ENCODE peak calls at places on chromosomes 7 and 10, in ten cellular contexts. H is left ventricle myocardium inferior; F is GM23248; E is right cardiac atrium; Y is stomach; I is right atrium auricular region; W is adipocyte; G is CD8-positive, alpha-beta T cell; V is tibial nerve; P is IMR-90. R is an unnamed sample. For H3K4me1, the result is how much of the 10 kb centered on the place peaks cover.

GRCh38 chr10:102824695-102825094 is 12.5 kb downstream of the CYP17A1 start:
- DNase-seq in W (no peak), V (no peak), Y (no peak), I (no peak), F (no peak), E (no peak), G (no peak), H (no peak), P (no peak), R (no peak)

GRCh38 chr10:7484456-7485266 is 73.8 kb upstream of the SFMBT2 start:
- DNase-seq in W (no peak), I (no peak), V (no peak), P (no peak), F (no peak), H (no peak), E (no peak), G (peak), Y (no peak), R (peak)

GRCh38 chr10:80545258-80545881 is 7.7 kb downstream of the SH2D4B start:
- DNase-seq in P (no peak), Y (no peak), H (no peak), G (no peak), E (no peak), W (no peak), V (no peak), I (peak), F (no peak), R (no peak)

GRCh38 chr7:2821161-2821841 is 22.8 kb downstream of the GNA12 start:
- DNase-seq in G (no peak), I (no peak), P (peak), F (peak), H (no peak), E (peak), V (no peak), W (peak), Y (no peak), R (no peak)

GRCh38 chr7:79132844-79133451 is 320.5 kb downstream of the MAGI2 start:
- DNase-seq in Y (no peak), H (no peak), F (no peak), I (no peak), G (no peak), V (no peak), W (no peak), P (peak), E (no peak), R (no peak)

GRCh38 chr7:106858618-106859532 is 6.2 kb upstream of the PIK3CG start:
- DNase-seq in Y (peak), H (peak), G (no peak), W (no peak), I (no peak), P (no peak), V (no peak), F (no peak), E (peak), R (no peak)

GRCh38 chr7:105743351-105743812 is 133.0 kb downstream of the ATXN7L1 start:
- DNase-seq in I (no peak), F (no peak), G (no peak), Y (no peak), H (no peak), V (no peak), P (peak), W (no peak), E (no peak), R (no peak)

GRCh38 chr7:149790146-149790548 is 16.8 kb upstream of the ZNF467 start:
- DNase-seq in Y (peak), V (no peak), W (peak), E (peak), G (no peak), F (peak), P (no peak), I (no peak), H (peak), R (peak)

GRCh38 chr10:86264481-86265231 is 101.9 kb downstream of the GRID1 start:
- DNase-seq in Y (peak), P (no peak), G (no peak), H (no peak), I (no peak), W (no peak), V (no peak), E (no peak), F (no peak), R (no peak)

GRCh38 chr7:157016352-157017041 is 6.0 kb upstream of the MNX1 start:
- DNase-seq in V (no peak), Y (no peak), H (no peak), P (no peak), F (no peak), E (no peak), W (no peak), I (no peak), G (no peak), R (no peak)

GRCh38 chr7:6725003-6725402 is 18.3 kb upstream of the ZNF12 start:
- DNase-seq in E (no peak), P (no peak), W (no peak), I (peak), G (no peak), V (no peak), F (no peak), Y (no peak), H (no peak), R (no peak)

GRCh38 chr7:104906032-104906431 is 108.0 kb upstream of the KMT2E start:
- DNase-seq in E (no peak), P (no peak), I (no peak), V (no peak), W (no peak), F (no peak), Y (no peak), G (no peak), H (no peak), R (no peak)

GRCh38 chr10:8242295-8242872 is 187.9 kb downstream of the GATA3 start:
- DNase-seq in H (no peak), G (no peak), W (no peak), Y (no peak), F (no peak), I (no peak), E (no peak), P (no peak), V (no peak), R (no peak)

GRCh38 chr10:97235353-97235752 is 49.6 kb upstream of the SLIT1 start:
- DNase-seq in G (no peak), E (no peak), V (no peak), P (no peak), H (no peak), I (no peak), Y (no peak), F (no peak), W (no peak), R (no peak)

GRCh38 chr7:134414109-134414508 is 44.8 kb downstream of the AKR1B1 start:
- DNase-seq in G (no peak), Y (no peak), E (no peak), H (no peak), F (no peak), W (no peak), I (no peak), P (no peak), V (no peak), R (no peak)

GRCh38 chr7:139061416-139061815 is 25.6 kb upstream of the ZC3HAV1L start:
- DNase-seq in V (no peak), E (no peak), W (peak), Y (no peak), F (no peak), G (no peak), H (no peak), P (peak), I (no peak), R (no peak)

GRCh38 chr10:127227663-127228062 is 31.3 kb upstream of the INSYN2A start:
- DNase-seq in G (no peak), P (no peak), H (no peak), E (no peak), W (no peak), F (no peak), I (no peak), Y (no peak), V (no peak), R (no peak)

GRCh38 chr7:90766814-90767564 is 170.9 kb downstream of the CDK14 start:
- DNase-seq in W (peak), Y (peak), E (peak), G (no peak), I (no peak), V (no peak), P (peak), F (peak), H (peak), R (no peak)

GRCh38 chr10:118472961-118473675 is 122.3 kb downstream of the PRLHR start:
- DNase-seq in H (no peak), F (no peak), G (no peak), E (no peak), I (no peak), P (no peak), W (no peak), Y (no peak), V (no peak), R (no peak)

GRCh38 chr10:124732931-124733536 is 11.1 kb downstream of the FAM53B start:
- DNase-seq in H (peak), I (peak), E (peak), G (no peak), F (no peak), P (peak), W (no peak), Y (no peak), V (no peak), R (no peak)

GRCh38 chr7:522938-523289 is 3.3 kb upstream of the PDGFA start:
- DNase-seq in V (no peak), G (no peak), I (no peak), E (no peak), F (no peak), H (no peak), P (no peak), Y (no peak), W (no peak), R (no peak)

GRCh38 chr10:94002156-94002555 is 8.4 kb downstream of the PLCE1 start:
- DNase-seq in W (no peak), Y (no peak), G (no peak), P (no peak), E (peak), F (no peak), I (no peak), V (no peak), H (peak), R (no peak)

GRCh38 chr10:94005050-94005449 is 11.3 kb downstream of the PLCE1 start:
- DNase-seq in Y (no peak), F (peak), P (peak), W (no peak), V (no peak), G (no peak), E (no peak), I (no peak), H (no peak), R (no peak)

GRCh38 chr10:94006591-94007550 is 13.1 kb downstream of the PLCE1 start:
- DNase-seq in I (no peak), V (no peak), F (peak), Y (peak), H (no peak), W (peak), G (no peak), P (peak), E (no peak), R (no peak)

GRCh38 chr10:94000638-94001420 is 7.1 kb downstream of the PLCE1 start:
- DNase-seq in V (no peak), W (no peak), P (no peak), I (no peak), E (no peak), Y (no peak), F (no peak), H (no peak), G (no peak), R (no peak)

GRCh38 chr10:94003496-94003895 is 9.8 kb downstream of the PLCE1 start:
- DNase-seq in Y (no peak), I (no peak), E (no peak), H (no peak), W (no peak), F (no peak), G (no peak), V (no peak), P (no peak), R (no peak)
- H3K4me1 ChIP-seq in Y (under half), I (under half), E (under half), H (half or more), W (half or more), F (half or more), G (under half), V (half or more), P (under half), R (under half)

DNA sequence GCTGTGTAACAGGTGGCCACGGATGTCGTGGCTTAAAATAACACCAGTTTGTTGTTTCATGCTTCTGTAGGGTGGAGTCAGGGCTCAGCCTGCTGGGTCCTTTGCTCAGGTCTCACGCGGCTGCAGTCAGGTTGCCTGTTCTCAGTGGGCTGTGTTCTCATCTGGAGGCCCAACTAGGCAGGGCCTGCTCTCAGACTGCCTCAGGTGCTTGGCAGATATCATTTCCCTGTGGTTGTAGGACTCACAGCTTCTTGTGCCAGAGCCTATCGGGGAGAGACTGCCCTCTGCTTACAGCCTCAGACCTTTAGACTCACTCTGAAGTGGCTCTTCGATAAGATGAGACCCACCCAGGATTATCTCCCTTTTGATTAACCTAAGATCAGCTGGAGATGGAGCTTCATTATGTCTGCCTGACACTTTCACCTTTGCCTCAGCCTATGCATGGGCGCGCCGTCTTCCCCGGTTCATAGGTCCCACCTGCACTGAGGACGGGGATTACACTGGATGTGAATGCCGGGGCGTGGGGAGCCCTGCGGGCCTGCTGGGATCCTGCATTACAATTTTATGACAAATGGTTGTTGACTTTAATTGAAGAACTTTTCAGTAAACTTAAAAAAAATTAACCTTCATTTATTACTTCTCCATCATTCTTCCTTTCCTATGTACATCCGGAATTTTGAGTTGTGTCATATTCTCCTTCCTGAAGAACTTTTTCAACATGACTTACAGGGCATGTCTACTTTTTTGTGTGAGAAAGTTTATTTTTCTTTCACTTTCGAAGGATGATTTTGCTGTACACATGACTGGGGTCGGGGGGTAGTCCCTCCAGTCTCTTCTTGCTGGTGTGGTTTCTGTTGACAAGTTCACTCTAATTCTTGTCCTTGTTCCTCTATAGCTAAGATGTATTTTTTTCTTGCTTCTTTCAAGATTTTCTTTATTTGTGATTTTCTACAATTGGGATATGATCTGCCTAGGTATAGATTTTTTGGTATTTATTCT is 55.5 kb downstream of the INPP5A start:
- DNase-seq in I (no peak), G (no peak), W (peak), E (no peak), H (no peak), V (no peak), Y (no peak), F (no peak), P (no peak), R (no peak)
- H3K4me3 ChIP-seq in I (no peak), G (no peak), W (no peak), E (no peak), H (no peak), V (no peak), Y (no peak), F (no peak), P (no peak), R (peak)

GRCh38 chr10:65234261-65234660 is 1691.6 kb upstream of the LRRTM3 start:
- DNase-seq in V (no peak), W (no peak), F (no peak), Y (no peak), E (no peak), I (no peak), P (no peak), H (no peak), G (no peak), R (no peak)
- H3K4me1 ChIP-seq in V (under half), W (under half), F (under half), Y (under half), E (under half), I (under half), P (under half), H (under half), G (under half), R (under half)

DNA sequence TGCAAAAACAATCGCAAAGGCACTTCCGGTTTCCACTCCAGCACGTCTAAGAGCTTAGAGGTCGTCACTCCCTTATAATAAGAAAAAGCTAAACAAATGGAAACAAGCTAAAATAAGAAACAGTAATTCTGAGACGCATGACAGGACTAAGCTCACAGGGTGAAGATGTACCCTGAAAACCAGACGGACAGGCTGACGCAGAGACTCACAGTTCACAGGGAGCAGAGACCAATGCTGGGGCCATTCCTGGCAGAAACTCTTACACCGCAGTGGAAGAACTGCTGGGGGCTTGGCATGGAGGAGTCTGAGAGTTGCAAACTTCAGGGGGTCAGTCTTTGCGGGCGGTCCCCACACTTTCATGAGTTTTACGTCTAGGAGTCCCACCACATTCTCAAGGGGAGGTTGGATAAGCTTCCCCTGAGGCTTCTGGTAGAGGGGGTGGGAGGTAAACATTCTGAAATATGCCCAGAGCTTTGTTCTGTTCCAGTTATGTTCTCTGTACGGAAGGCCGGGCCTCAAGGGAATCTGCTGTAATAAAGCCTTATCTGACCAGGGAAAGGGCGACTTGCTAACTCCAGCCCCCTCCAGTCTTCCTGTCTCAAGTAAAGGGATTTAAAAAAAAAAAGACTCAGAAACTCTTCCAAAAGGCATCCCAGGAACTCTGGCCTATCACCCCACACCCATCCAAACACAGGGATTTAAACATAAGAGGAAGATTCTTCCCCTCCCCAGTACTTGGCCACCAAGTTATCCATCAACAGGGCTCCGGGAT is 47.8 kb downstream of the BRI3 start:
- DNase-seq in W (no peak), P (peak), I (no peak), Y (no peak), V (no peak), G (no peak), H (peak), F (no peak), E (no peak), R (no peak)
- H3K4me3 ChIP-seq in W (no peak), P (no peak), I (no peak), Y (no peak), V (no peak), G (no peak), H (peak), F (peak), E (no peak), R (no peak)

GRCh38 chr7:47328392-47329319 is 253.3 kb downstream of the TNS3 start:
- DNase-seq in E (peak), I (no peak), P (no peak), V (no peak), F (no peak), H (no peak), G (no peak), Y (no peak), W (no peak), R (no peak)

GRCh38 chr7:47330026-47330425 is 251.9 kb downstream of the TNS3 start:
- DNase-seq in H (no peak), E (no peak), G (no peak), I (peak), F (no peak), W (no peak), Y (no peak), V (no peak), P (no peak), R (no peak)

GRCh38 chr7:47330561-47331178 is 251.2 kb downstream of the TNS3 start:
- DNase-seq in E (no peak), Y (no peak), G (no peak), W (no peak), H (no peak), V (no peak), P (no peak), F (no peak), I (peak), R (no peak)

GRCh38 chr7:47327698-47328391 is 254.1 kb downstream of the TNS3 start:
- DNase-seq in W (peak), F (peak), I (peak), H (peak), E (peak), G (no peak), V (peak), Y (peak), P (peak), R (no peak)

GRCh38 chr7:47329320-47329926 is 252.5 kb downstream of the TNS3 start:
- DNase-seq in E (peak), V (no peak), G (no peak), I (peak), H (peak), P (peak), F (no peak), W (no peak), Y (no peak), R (no peak)
- H3K4me1 ChIP-seq in E (under half), V (half or more), G (under half), I (half or more), H (half or more), P (half or more), F (under half), W (under half), Y (under half), R (under half)

DNA sequence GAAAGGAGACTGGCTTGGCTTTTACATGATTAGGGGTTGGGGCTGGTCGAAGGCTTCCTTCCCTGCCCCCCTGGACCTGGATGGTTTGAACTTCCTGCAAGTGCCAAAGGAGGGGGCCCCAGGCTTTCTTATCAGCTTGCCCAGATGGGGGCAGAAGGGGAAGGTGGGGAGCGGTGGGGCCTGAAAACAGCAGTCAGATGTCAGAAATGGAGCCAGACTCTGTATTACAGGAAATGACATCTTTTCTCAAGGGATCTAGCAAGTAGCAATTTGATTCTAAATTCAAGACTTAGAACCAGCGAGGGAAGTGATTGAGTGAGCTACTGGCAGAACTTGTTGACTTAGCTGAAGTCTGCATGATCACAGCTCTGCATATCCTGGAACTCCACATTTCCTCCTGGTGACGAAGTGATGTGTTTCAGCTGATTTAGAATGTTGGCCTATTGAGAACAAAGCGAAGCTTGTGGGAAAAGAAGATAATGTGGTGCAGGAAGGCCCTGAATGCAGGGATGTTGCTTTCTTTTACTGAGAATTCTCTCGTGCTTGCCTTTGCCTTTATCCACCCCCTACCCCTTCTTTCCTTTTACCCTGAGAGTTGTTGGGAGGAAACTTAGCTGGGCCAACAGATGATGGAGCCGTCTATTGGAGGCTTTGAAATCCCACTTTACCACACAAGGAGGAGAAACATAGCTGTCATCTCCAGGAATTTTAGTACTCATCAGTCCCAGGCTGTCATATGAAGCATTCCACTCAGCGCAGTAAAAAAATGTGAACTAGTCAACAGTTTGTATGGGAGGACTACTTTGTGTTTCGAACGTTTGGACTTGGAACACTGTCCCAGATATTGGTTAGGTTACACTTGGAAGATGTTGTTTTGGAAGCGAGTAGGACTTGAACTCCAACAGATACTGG is 43.2 kb downstream of the CCNY start:
- DNase-seq in V (peak), H (peak), G (no peak), W (no peak), I (no peak), E (peak), F (peak), Y (no peak), P (peak), R (no peak)
- H3K4me3 ChIP-seq in V (no peak), H (peak), G (no peak), W (peak), I (no peak), E (no peak), F (no peak), Y (no peak), P (no peak), R (no peak)

GRCh38 chr10:43393606-43394360 is 15.2 kb downstream of the HNRNPF start:
- DNase-seq in W (no peak), Y (no peak), V (no peak), P (no peak), I (no peak), H (no peak), F (no peak), E (no peak), G (no peak), R (no peak)
- H3K4me1 ChIP-seq in W (under half), Y (under half), V (half or more), P (under half), I (under half), H (half or more), F (under half), E (under half), G (under half), R (half or more)

R was measured in CD8-positive, alpha-beta memory T cell.